ENCODE peak calls at places on chromosomes 2 and 18, in five cellular contexts. U is astrocyte, N is heart left ventricle, Z is GM23338, J is prostate gland. O is an unnamed sample.

GRCh38 chr2:15272961-15273360 is 288.2 kb downstream of the NBAS start:
- DNase-seq in U (no peak), N (no peak), Z (no peak), J (no peak), O (no peak)

GRCh38 chr2:177538323-177538722 is 145.8 kb downstream of the AGPS start:
- DNase-seq in U (no peak), N (no peak), Z (no peak), J (no peak), O (no peak)

GRCh38 chr2:9002637-9003365 is 683 bp downstream of the MBOAT2 start:
- DNase-seq in U (no peak), N (no peak), Z (peak), J (no peak), O (no peak)

GRCh38 chr2:152924722-152925121 is 206.3 kb downstream of the ARL6IP6 start:
- DNase-seq in U (no peak), N (no peak), Z (no peak), J (peak), O (peak)

GRCh38 chr2:38155-38554 is 8.2 kb downstream of the FAM110C start:
- DNase-seq in U (no peak), N (no peak), Z (no peak), J (no peak), O (no peak)

GRCh38 chr18:26096852-26097251 is 6.4 kb upstream of the SS18 start:
- DNase-seq in U (no peak), N (no peak), Z (no peak), J (no peak), O (no peak)

GRCh38 chr18:29218101-29218500 is 1041.2 kb upstream of the CDH2 start:
- DNase-seq in U (peak), N (no peak), Z (no peak), J (no peak), O (no peak)

GRCh38 chr2:239275871-239276812 is 124.7 kb downstream of the HDAC4 start:
- DNase-seq in U (peak), N (no peak), Z (no peak), J (no peak), O (no peak)

GRCh38 chr18:79935925-79936324 is 15.5 kb downstream of the SLC66A2 start:
- DNase-seq in U (no peak), N (no peak), Z (no peak), J (no peak), O (no peak)

GRCh38 chr2:215751200-215751910 is 262.0 kb downstream of the MREG start:
- DNase-seq in U (peak), N (no peak), Z (no peak), J (no peak), O (no peak)

GRCh38 chr2:179340678-179341077 is 76.0 kb upstream of the SESTD1 start:
- DNase-seq in U (no peak), N (no peak), Z (peak), J (no peak), O (no peak)

GRCh38 chr18:12606592-12607315 is 51.2 kb downstream of the SPIRE1 start:
- DNase-seq in U (peak), N (no peak), Z (no peak), J (no peak), O (no peak)

GRCh38 chr2:30380824-30381223 is 66.2 kb upstream of the LCLAT1 start:
- DNase-seq in U (no peak), N (no peak), Z (no peak), J (no peak), O (no peak)

GRCh38 chr18:31268985-31269406 is 49.0 kb upstream of the DSG1 start:
- DNase-seq in U (peak), N (no peak), Z (no peak), J (peak), O (no peak)

GRCh38 chr2:8152392-8153257 is 529.2 kb upstream of the ID2 start:
- DNase-seq in U (no peak), N (no peak), Z (no peak), J (no peak), O (no peak)

GRCh38 chr2:224601923-224602322 is 16.8 kb upstream of the CUL3 start:
- DNase-seq in U (no peak), N (no peak), Z (no peak), J (no peak), O (no peak)

GRCh38 chr2:71524476-71524875 is 71.1 kb downstream of the DYSF start:
- DNase-seq in U (no peak), N (no peak), Z (no peak), J (no peak), O (no peak)

GRCh38 chr2:58853420-58853819 is 612.3 kb upstream of the FANCL start:
- DNase-seq in U (no peak), N (no peak), Z (peak), J (no peak), O (no peak)

GRCh38 chr18:48405108-48405507 is 4.1 kb downstream of the ZBTB7C start:
- DNase-seq in U (peak), N (no peak), Z (no peak), J (no peak), O (no peak)

GRCh38 chr2:199160677-199161465 is 296.9 kb downstream of the SATB2 start:
- DNase-seq in U (peak), N (no peak), Z (no peak), J (no peak), O (no peak)

GRCh38 chr2:152336103-152336853 is 1.3 kb downstream of the FMNL2 start:
- DNase-seq in U (peak), N (peak), Z (peak), J (peak), O (peak)

GRCh38 chr2:44351676-44352075 is 9.6 kb downstream of the PREPL start:
- DNase-seq in U (peak), N (no peak), Z (no peak), J (no peak), O (no peak)

GRCh38 chr18:5295231-5295920 is at the start of gene ZBTB14:
- DNase-seq in U (peak), N (peak), Z (peak), J (peak), O (peak)

GRCh38 chr2:57937456-57937855 is 109.2 kb upstream of the VRK2 start:
- DNase-seq in U (peak), N (no peak), Z (no peak), J (no peak), O (no peak)

GRCh38 chr2:11495844-11496271 is 29.9 kb upstream of the E2F6 start:
- DNase-seq in U (no peak), N (peak), Z (peak), J (no peak), O (no peak)

GRCh38 chr2:133431289-133431688 is 137.0 kb downstream of the NCKAP5 start:
- DNase-seq in U (peak), N (no peak), Z (no peak), J (no peak), O (no peak)

GRCh38 chr2:74864728-74865722 is 31.1 kb downstream of the HK2 start:
- DNase-seq in U (peak), N (no peak), Z (peak), J (no peak), O (no peak)

GRCh38 chr2:236531991-236532390 is 37.6 kb upstream of the ACKR3 start:
- DNase-seq in U (no peak), N (no peak), Z (no peak), J (peak), O (no peak)

GRCh38 chr2:57376985-57377384 is 669.6 kb upstream of the VRK2 start:
- DNase-seq in U (no peak), N (no peak), Z (peak), J (no peak), O (no peak)

GRCh38 chr18:43819873-43820272 is 542.6 kb upstream of the SYT4 start:
- DNase-seq in U (no peak), N (no peak), Z (no peak), J (no peak), O (no peak)

GRCh38 chr2:220293966-220294365 is 666.5 kb downstream of the SLC4A3 start:
- DNase-seq in U (no peak), N (no peak), Z (no peak), J (no peak), O (no peak)

GRCh38 chr2:50181212-50181611 is 850.7 kb downstream of the NRXN1 start:
- DNase-seq in U (no peak), N (no peak), Z (peak), J (no peak), O (no peak)

GRCh38 chr18:53152478-53152877 is 812.5 kb downstream of the DCC start:
- DNase-seq in U (no peak), N (no peak), Z (peak), J (no peak), O (no peak)

GRCh38 chr18:53147472-53147871 is 807.5 kb downstream of the DCC start:
- DNase-seq in U (no peak), N (no peak), Z (no peak), J (no peak), O (no peak)

GRCh38 chr18:53148056-53148574 is 808.1 kb downstream of the DCC start:
- DNase-seq in U (no peak), N (no peak), Z (no peak), J (no peak), O (no peak)

GRCh38 chr18:53153800-53154199 is 813.8 kb downstream of the DCC start:
- DNase-seq in U (no peak), N (no peak), Z (no peak), J (no peak), O (no peak)

DNA sequence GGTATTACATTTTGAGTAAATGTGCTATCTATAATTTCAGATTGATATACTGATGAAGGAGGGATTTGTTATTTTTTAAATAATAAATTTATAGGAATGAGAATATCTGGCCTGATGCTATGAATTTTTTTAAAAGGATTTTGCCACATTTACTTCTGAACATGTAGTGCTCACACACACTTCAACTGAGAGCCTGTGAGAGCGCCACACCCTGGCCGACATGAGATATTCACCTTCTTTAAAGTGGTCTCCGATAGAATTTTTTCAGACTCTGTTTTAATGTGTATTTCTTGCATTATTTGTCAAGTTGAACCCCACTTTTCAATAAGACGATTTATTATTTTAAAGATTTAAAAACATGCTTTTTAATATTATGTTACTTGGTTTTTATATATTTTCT is 813.3 kb downstream of the DCC start:
- DNase-seq in U (no peak), N (no peak), Z (peak), J (no peak), O (no peak)
- TF ChIP-seq CTCF in U (peak), N (peak), Z (peak), J (no peak), O (no peak)

GRCh38 chr18:77071711-77072292 is 60.8 kb downstream of the MBP start:
- DNase-seq in U (peak), N (no peak), Z (no peak), J (no peak), O (no peak)

GRCh38 chr18:77070627-77071026 is 62.0 kb downstream of the MBP start:
- DNase-seq in U (no peak), N (no peak), Z (no peak), J (no peak), O (no peak)

GRCh38 chr18:77069931-77070330 is 62.7 kb downstream of the MBP start:
- DNase-seq in U (no peak), N (no peak), Z (no peak), J (no peak), O (no peak)

GRCh38 chr18:77072566-77072965 is 60.0 kb downstream of the MBP start:
- DNase-seq in U (no peak), N (no peak), Z (no peak), J (no peak), O (no peak)

GRCh38 chr18:77071061-77071460 is 61.5 kb downstream of the MBP start:
- DNase-seq in U (no peak), N (no peak), Z (no peak), J (no peak), O (no peak)
- H3K27ac ChIP-seq in U (peak), N (peak), Z (peak), J (no peak), O (peak)

GRCh38 chr2:217858519-217859466 is 144.0 kb downstream of the TNS1 start:
- DNase-seq in U (peak), N (peak), Z (no peak), J (peak), O (peak)
- H3K4me3 ChIP-seq in U (no peak), N (peak), Z (no peak), J (no peak), O (no peak)

GRCh38 chr2:106065983-106066826 is 127.9 kb downstream of the UXS1 start:
- DNase-seq in U (no peak), N (no peak), Z (peak), J (no peak), O (peak)
- TF ChIP-seq CTCF in U (no peak), N (no peak), Z (no peak), J (no peak), O (no peak)

DNA sequence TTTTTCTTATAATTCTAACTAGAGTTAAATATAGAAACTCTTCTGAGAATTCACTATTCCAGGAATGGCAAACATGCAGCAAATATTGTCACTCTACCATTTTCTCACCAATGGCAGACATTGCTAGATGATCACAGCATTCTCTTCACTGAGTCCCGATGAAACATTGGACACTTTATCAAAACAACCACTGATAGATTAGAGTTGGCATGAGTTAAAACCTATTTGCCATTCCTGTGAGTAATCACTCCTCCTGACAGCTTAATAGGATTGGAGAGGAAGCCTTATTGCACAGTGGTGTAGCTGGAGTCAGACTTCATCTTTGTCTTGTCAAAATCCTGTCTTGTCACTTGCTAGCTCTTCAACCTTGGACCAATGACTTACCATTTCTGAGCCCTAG is 163.9 kb upstream of the THUMPD2 start:
- DNase-seq in U (peak), N (no peak), Z (no peak), J (no peak), O (no peak)
- H3K27ac ChIP-seq in U (no peak), N (no peak), Z (no peak), J (no peak), O (no peak)

DNA sequence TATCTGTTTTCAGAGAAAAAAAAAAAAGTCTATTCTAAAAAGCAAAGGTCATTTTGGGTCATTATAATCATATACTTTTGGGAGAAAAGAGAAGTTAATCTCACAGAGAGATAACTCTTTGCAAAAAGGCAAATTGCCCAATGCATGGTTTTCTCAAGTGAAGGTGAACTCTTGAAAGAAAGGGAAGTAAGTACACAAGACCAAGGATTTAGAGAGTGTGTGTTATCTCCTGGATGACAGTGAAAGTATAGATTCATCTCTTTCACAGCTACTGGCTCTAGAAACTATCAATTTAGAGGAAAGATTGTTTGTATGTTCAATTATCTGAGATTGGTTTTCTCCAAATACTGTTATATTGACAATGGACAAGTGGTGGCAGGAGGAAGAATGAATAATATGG is 151.4 kb downstream of the CD8B2 start:
- DNase-seq in U (no peak), N (no peak), Z (no peak), J (no peak), O (no peak)
- H3K4me3 ChIP-seq in U (no peak), N (no peak), Z (no peak), J (no peak), O (no peak)

DNA sequence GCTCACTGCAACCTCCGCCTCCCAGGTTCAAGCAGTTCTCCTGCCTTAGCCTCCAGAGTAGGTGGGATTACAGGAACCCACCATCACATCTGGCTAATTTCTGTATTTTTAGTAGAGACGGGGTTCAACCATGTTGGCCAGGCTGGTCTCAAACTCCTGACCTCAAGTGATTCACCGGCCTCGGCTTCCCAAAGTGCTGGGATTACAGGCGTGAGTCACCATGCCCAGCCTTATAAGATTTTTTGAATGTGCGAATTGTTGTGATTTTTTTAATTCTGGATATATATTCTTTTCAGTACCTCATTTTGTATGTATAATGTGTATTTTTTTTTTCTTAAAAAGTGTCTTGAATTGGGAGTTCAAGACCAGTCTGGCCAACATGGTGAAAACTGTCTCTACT is 42.0 kb upstream of the CCDC150 start:
- DNase-seq in U (peak), N (no peak), Z (no peak), J (no peak), O (no peak)
- TF ChIP-seq CTCF in U (no peak), N (no peak), Z (no peak), J (no peak), O (no peak)

O was measured in lung.